ENCODE peak calls at places on chromosomes 3 and 15, in four cellular contexts. J, V, P and W are unnamed samples.

GRCh38 chr15:29135702-29136426 is 133.8 kb downstream of the NSMCE3 start:
- DNase-seq in J (no peak), V (no peak), P (no peak), W (no peak)

GRCh38 chr15:43433160-43433559 is 59.8 kb downstream of the TP53BP1 start:
- DNase-seq in J (peak), P (no peak), V (no peak), W (no peak)

GRCh38 chr3:171459942-171460225 is 321 bp downstream of the TNIK start:
- DNase-seq in V (no peak), J (no peak), P (no peak), W (no peak)

GRCh38 chr3:113275876-113276580 is 64.7 kb downstream of the BOC start:
- DNase-seq in J (peak), P (no peak), V (peak), W (peak)

GRCh38 chr3:52117537-52117936 is 36.7 kb downstream of the POC1A start:
- DNase-seq in P (no peak), J (no peak), V (no peak), W (no peak)

GRCh38 chr3:145704020-145704419 is 457.0 kb downstream of the PLOD2 start:
- DNase-seq in P (no peak), J (no peak), V (no peak), W (peak)

GRCh38 chr3:60364475-60364874 is 886.8 kb downstream of the FHIT start:
- DNase-seq in J (no peak), P (no peak), V (no peak), W (no peak)

GRCh38 chr15:98969126-98969735 is 38.4 kb downstream of the PGPEP1L start:
- DNase-seq in P (no peak), V (no peak), J (no peak), W (no peak)

GRCh38 chr15:80087104-80087503 is 27.6 kb downstream of the ZFAND6 start:
- DNase-seq in V (no peak), J (no peak), P (no peak), W (no peak)

GRCh38 chr15:60091150-60091549 is 87.0 kb downstream of the FOXB1 start:
- DNase-seq in J (peak), V (no peak), P (no peak), W (no peak)
- TF ChIP-seq FOS in J (no peak), V (no peak), P (no peak), W (no peak)

GRCh38 chr3:49882182-49882581 is 12.5 kb upstream of the CAMKV start:
- DNase-seq in V (no peak), J (peak), P (no peak), W (no peak)

GRCh38 chr3:49878686-49879085 is 9.0 kb upstream of the CAMKV start:
- DNase-seq in V (no peak), J (no peak), P (no peak), W (no peak)

GRCh38 chr3:49879721-49880120 is 10.0 kb upstream of the CAMKV start:
- DNase-seq in P (no peak), J (no peak), V (no peak), W (no peak)

GRCh38 chr3:49883992-49884391 is 14.3 kb upstream of the CAMKV start:
- DNase-seq in P (no peak), J (no peak), V (no peak), W (no peak)

DNA sequence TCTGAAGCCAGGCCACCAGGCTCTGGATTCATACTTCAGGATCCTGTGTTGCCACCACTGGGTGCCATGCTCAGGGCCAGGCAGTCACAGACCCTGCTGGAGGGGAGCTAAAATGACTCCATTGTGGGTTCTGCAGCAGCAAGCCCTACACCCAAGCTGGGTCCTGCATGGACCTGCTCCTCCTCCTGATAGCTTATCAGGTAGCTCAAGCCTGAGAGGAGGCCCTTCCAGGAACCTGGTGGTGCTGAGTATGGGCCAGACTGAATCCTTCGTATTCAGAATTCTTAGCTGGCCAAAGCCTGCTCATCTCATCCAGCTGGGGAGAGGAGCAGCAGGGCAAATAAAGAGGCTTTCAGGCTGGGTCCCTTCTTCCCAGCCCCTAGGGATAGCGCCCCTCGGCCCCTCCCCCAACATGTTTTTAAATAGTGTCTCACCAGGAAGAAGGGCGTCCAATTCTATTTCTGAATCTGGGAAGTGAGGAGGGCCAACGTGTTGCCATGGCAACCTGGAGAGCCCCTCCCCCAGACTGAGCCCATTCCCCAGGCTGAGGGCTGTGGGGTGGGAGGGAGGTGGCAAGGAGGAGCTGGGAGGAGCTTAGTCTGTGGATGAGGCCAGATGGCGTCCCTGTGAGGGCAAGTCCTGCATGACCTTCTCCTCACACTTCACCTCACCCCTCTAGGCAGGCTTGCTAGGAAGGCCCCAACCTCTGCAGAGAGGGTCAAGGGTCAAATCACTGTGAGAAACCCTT is 11.0 kb upstream of the CAMKV start:
- DNase-seq in V (no peak), P (peak), J (no peak), W (no peak)
- TF ChIP-seq FOS in V (no peak), P (no peak), J (no peak), W (no peak)

DNA sequence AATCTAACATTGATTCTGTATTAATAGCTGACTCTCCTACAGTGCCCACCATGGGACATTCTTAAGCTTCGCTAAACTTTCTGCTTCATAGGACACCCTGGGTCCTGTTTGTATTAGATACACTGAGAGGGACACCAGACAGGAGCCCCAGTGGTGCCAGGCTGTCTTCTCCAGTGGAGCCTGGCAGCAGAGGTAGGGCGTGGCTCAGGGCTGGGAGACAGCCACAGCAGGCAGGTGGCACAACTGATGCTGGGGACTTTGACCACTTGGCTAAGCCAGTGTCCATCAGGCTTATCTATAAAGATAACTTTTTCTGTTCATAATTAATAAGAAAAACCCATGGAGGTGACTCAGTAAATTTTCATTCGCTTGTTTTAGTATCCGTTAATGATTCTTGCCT is 21.8 kb downstream of the NIPA1 start:
- DNase-seq in J (no peak), V (no peak), P (no peak), W (no peak)
- TF ChIP-seq FOS in J (no peak), V (no peak), P (no peak), W (no peak)

GRCh38 chr3:71805199-71805598 is 20.3 kb upstream of the PROK2 start:
- DNase-seq in V (no peak), P (no peak), J (no peak), W (no peak)
- TF ChIP-seq FOS in V (no peak), P (no peak), J (no peak), W (no peak)

DNA sequence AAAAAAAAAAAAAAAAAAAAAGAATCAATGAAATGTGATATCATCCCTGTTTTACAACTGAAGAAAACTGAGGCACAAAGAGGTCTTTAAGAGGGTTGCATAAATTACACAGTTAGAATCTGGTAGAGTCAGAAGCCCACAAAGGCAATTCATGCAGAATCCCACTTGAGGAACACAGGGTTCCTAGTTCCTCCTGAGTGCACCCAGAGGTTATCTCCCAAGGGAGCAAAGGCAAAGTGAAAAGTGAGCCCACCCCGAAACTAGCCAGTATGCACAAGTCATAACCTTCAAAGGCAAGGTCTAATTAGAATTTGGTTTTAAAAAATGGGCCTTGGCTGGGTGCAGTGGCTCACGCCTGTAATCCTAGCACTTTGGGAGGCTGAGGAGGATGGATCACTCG is 37.8 kb downstream of the AP3S2 start:
- DNase-seq in V (no peak), P (no peak), J (no peak), W (no peak)
- TF ChIP-seq FOS in V (no peak), P (no peak), J (no peak), W (no peak)

GRCh38 chr15:32959077-32959476 is 235.4 kb downstream of the FMN1 start:
- DNase-seq in J (peak), P (no peak), V (no peak), W (no peak)
- TF ChIP-seq FOS in J (no peak), P (no peak), V (no peak), W (no peak)

DNA sequence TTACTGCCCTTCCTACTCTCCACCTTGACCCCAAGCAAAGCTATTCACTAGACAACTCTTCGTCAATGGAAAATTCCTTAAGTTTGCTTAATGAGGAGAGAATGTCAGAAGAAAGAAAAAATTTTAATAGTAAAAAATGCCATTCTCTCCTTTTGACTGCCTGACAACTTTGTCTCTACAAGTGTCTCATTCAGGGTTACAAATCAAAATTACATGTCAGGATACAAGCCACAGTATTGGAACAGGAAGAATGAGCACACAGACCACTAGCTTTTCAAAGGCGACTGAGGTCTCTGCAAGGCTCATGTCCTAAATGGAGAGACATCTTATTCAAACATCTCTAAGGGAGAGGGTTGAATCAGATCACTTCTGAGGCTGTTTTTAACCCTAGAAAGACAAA is 12.6 kb upstream of the MEIS2 start:
- DNase-seq in J (no peak), P (no peak), V (no peak), W (no peak)
- TF ChIP-seq FOS in J (no peak), P (no peak), V (no peak), W (no peak)

DNA sequence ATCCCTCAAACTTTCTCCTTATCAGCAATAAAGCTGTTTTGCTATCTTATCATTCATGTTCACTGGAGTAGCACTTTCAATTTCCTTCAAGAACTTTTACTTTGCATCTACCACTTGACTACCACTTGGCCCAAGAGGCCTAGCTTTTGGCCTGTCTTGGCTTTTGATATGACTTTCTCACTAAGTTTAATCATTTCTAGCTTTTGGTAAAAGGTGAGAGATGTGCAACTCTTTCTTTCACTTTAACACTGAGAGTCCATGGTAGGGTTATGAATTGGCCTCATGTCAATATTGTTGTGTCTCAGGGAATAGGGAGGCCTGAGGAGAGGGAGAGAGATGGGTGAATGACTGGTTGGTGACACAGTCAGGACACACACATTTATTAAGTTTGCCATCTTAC is 31.0 kb upstream of the FAM3D start:
- DNase-seq in V (no peak), P (no peak), J (no peak), W (no peak)
- TF ChIP-seq FOS in V (no peak), P (no peak), J (no peak), W (no peak)

DNA sequence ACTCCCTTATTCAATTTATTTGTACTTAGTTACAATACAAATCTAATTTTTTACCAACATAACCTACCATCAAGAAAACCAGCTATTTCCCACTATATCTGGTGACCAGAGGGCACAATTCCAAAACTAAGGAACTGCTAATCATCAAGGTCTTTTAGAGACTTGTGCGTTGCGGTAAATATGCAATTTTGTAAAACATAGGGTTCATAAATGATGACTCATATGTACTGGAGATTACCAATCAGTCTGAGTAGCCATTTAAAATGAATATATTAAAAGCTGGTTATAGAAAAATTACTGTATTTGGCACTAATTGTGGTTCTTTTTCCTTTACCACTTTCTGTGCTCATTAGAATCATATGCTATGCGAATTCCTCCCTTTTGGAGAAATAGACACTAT is 859.6 kb downstream of the ROBO1 start:
- DNase-seq in J (peak), P (no peak), V (no peak), W (no peak)
- TF ChIP-seq FOS in J (peak), P (no peak), V (no peak), W (no peak)